ENCODE peak calls at places on chromosomes 2 and 18, in seven cellular contexts. T, D, R, J, M, Q and Z are unnamed samples.

GRCh38 chr18:63319383-63320040 is at the start of gene BCL2:
- DNase-seq in T (no peak), Q (no peak), M (no peak), J (peak), R (peak), D (peak), Z (peak)

GRCh38 chr2:238599549-238600505 is 173.1 kb downstream of the ASB1 start:
- DNase-seq in R (no peak), D (no peak), T (no peak), J (no peak), M (no peak), Q (no peak), Z (no peak)

GRCh38 chr18:39455300-39455699 is 1889.7 kb upstream of the CELF4 start:
- DNase-seq in R (peak), T (no peak), D (no peak), M (no peak), J (no peak), Q (no peak), Z (no peak)

GRCh38 chr2:223214721-223215120 is 162.7 kb downstream of the KCNE4 start:
- DNase-seq in Q (no peak), T (no peak), J (no peak), M (no peak), R (no peak), D (no peak), Z (no peak)

GRCh38 chr2:29528891-29529520 is 392.4 kb downstream of the ALK start:
- DNase-seq in R (no peak), J (no peak), D (no peak), Q (no peak), M (no peak), T (no peak), Z (no peak)

GRCh38 chr2:163734911-163735691 is 707 bp downstream of the FIGN start:
- DNase-seq in Q (no peak), M (no peak), D (no peak), R (no peak), J (no peak), T (no peak), Z (peak)

GRCh38 chr2:76749858-76750257 is 772.3 kb downstream of the LRRTM4 start:
- DNase-seq in J (no peak), T (no peak), Q (no peak), D (no peak), R (peak), M (no peak), Z (no peak)

GRCh38 chr2:227881866-227882517 is 10.6 kb downstream of the DAW1 start:
- DNase-seq in R (peak), T (no peak), D (no peak), J (no peak), M (no peak), Q (no peak), Z (no peak)

GRCh38 chr2:210503622-210504300 is 27.2 kb upstream of the LANCL1 start:
- DNase-seq in J (peak), T (no peak), Q (no peak), M (no peak), D (no peak), R (no peak), Z (no peak)

GRCh38 chr2:153519260-153519875 is 40.8 kb upstream of the RPRM start:
- DNase-seq in T (peak), R (peak), D (no peak), Q (peak), J (peak), M (peak), Z (peak)

GRCh38 chr2:201904529-201905420 is 98.4 kb downstream of the CDK15 start:
- DNase-seq in M (no peak), T (no peak), D (no peak), Q (no peak), R (no peak), J (no peak), Z (peak)

GRCh38 chr2:4533806-4534205 is 830.4 kb downstream of the DCDC2C start:
- DNase-seq in M (no peak), R (no peak), J (no peak), T (no peak), D (no peak), Q (no peak), Z (no peak)